ENCODE peak calls at places on chromosomes 7 and 10, in six cellular contexts. One of them, this sample, is unnamed.
A peak's percentile ranks its signal among the peaks of the same experiment; 100 is the strongest.

GRCh38 chr7:70717553-70718248 is 414.2 kb upstream of the GALNT17 start:
- DNase-seq in NT2/D1: no peak
- DNase-seq in bronchial epithelial cell: no peak
- DNase-seq in cardiac muscle cell: no peak
- DNase-seq in spleen: no peak
- DNase-seq in CD4-positive, alpha-beta memory T cell: no peak
- DNase-seq in this sample: peak; percentile 29

GRCh38 chr7:87474533-87475358 is 734 bp downstream of the ABCB4 start:
- DNase-seq in NT2/D1: no peak
- DNase-seq in bronchial epithelial cell: no peak
- DNase-seq in cardiac muscle cell: no peak
- DNase-seq in spleen: no peak
- DNase-seq in CD4-positive, alpha-beta memory T cell: no peak
- DNase-seq in this sample: peak; percentile 82

GRCh38 chr10:43237128-43237527 is 29.7 kb downstream of the RASGEF1A start:
- DNase-seq in NT2/D1: no peak
- DNase-seq in bronchial epithelial cell: no peak
- DNase-seq in cardiac muscle cell: no peak
- DNase-seq in spleen: peak; percentile 40
- DNase-seq in CD4-positive, alpha-beta memory T cell: no peak
- DNase-seq in this sample: no peak

GRCh38 chr7:74199551-74200355 is 10.1 kb upstream of the LAT2 start:
- DNase-seq in NT2/D1: no peak
- DNase-seq in bronchial epithelial cell: no peak
- DNase-seq in cardiac muscle cell: no peak
- DNase-seq in spleen: no peak
- DNase-seq in CD4-positive, alpha-beta memory T cell: no peak
- DNase-seq in this sample: no peak

GRCh38 chr10:76285012-76285411 is 853.6 kb downstream of the LRMDA start:
- DNase-seq in NT2/D1: no peak
- DNase-seq in bronchial epithelial cell: peak; percentile 96
- DNase-seq in cardiac muscle cell: no peak
- DNase-seq in spleen: no peak
- DNase-seq in CD4-positive, alpha-beta memory T cell: no peak
- DNase-seq in this sample: no peak

GRCh38 chr7:66958708-66959350 is 36.6 kb downstream of the SBDS start:
- DNase-seq in NT2/D1: no peak
- DNase-seq in bronchial epithelial cell: no peak
- DNase-seq in cardiac muscle cell: no peak
- DNase-seq in spleen: peak; percentile 33
- DNase-seq in CD4-positive, alpha-beta memory T cell: no peak
- DNase-seq in this sample: no peak

GRCh38 chr7:120181499-120181898 is 91.5 kb upstream of the KCND2 start:
- DNase-seq in NT2/D1: no peak
- DNase-seq in bronchial epithelial cell: no peak
- DNase-seq in cardiac muscle cell: no peak
- DNase-seq in spleen: no peak
- DNase-seq in CD4-positive, alpha-beta memory T cell: no peak
- DNase-seq in this sample: no peak

GRCh38 chr10:102413053-102413705 is 5.4 kb downstream of the PSD start:
- DNase-seq in NT2/D1: no peak
- DNase-seq in bronchial epithelial cell: peak; percentile 32
- DNase-seq in cardiac muscle cell: no peak
- DNase-seq in spleen: no peak
- DNase-seq in CD4-positive, alpha-beta memory T cell: peak; percentile 37
- DNase-seq in this sample: peak; percentile 84

GRCh38 chr10:115957010-115957395 is 316.0 kb downstream of the GFRA1 start:
- DNase-seq in NT2/D1: no peak
- DNase-seq in bronchial epithelial cell: no peak
- DNase-seq in cardiac muscle cell: no peak
- DNase-seq in spleen: no peak
- DNase-seq in CD4-positive, alpha-beta memory T cell: no peak
- DNase-seq in this sample: no peak

GRCh38 chr7:108973075-108973474 is 403.4 kb downstream of the DNAJB9 start:
- DNase-seq in NT2/D1: peak; percentile 30
- DNase-seq in bronchial epithelial cell: peak; percentile 20
- DNase-seq in cardiac muscle cell: peak; percentile 52
- DNase-seq in spleen: no peak
- DNase-seq in CD4-positive, alpha-beta memory T cell: no peak
- DNase-seq in this sample: no peak

GRCh38 chr7:81066797-81067196 is 147.9 kb upstream of the SEMA3C start:
- DNase-seq in NT2/D1: no peak
- DNase-seq in bronchial epithelial cell: no peak
- DNase-seq in cardiac muscle cell: no peak
- DNase-seq in spleen: no peak
- DNase-seq in CD4-positive, alpha-beta memory T cell: no peak
- DNase-seq in this sample: no peak

GRCh38 chr7:45215611-45216062 is 58.0 kb downstream of the RAMP3 start:
- DNase-seq in NT2/D1: no peak
- DNase-seq in bronchial epithelial cell: no peak
- DNase-seq in cardiac muscle cell: no peak
- DNase-seq in spleen: no peak
- DNase-seq in CD4-positive, alpha-beta memory T cell: no peak
- DNase-seq in this sample: no peak

GRCh38 chr10:112307631-112308502 is 24.7 kb downstream of the TECTB start:
- DNase-seq in NT2/D1: peak; percentile 51
- DNase-seq in bronchial epithelial cell: peak; percentile 48
- DNase-seq in cardiac muscle cell: peak; percentile 74
- DNase-seq in spleen: no peak
- DNase-seq in CD4-positive, alpha-beta memory T cell: peak; percentile 10
- DNase-seq in this sample: peak; percentile 35

DNA sequence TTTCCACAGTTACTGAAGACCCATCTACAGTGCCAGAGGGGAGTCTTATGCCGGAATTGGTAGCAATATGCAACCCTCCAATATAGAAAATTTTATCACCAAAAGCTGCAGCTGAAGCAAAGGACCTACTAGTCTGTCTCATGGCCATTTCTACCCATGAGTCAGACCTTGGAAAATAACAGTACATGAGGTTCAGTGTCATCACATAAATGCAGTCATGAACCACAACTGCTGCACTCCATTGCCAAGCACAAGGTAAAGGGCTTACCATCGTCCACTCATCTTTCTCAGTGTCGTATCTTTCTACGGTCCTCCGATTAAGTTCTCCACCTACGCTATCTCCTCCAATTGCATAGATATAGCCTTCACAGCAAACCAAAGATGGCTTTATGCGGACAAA is 21.8 kb downstream of the KBTBD2 start:
- DNase-seq in NT2/D1: no peak
- DNase-seq in bronchial epithelial cell: no peak
- DNase-seq in cardiac muscle cell: no peak
- DNase-seq in spleen: no peak
- DNase-seq in CD4-positive, alpha-beta memory T cell: no peak
- DNase-seq in this sample: no peak
- H3K36me3 ChIP-seq in NT2/D1: peaks cover 69% of the 10 kb centered on the region
- H3K36me3 ChIP-seq in bronchial epithelial cell: peaks cover 8% of the 10 kb centered on the region
- H3K36me3 ChIP-seq in cardiac muscle cell: peaks cover 31% of the 10 kb centered on the region
- H3K36me3 ChIP-seq in spleen: no peaks in the 10 kb centered on the region
- H3K36me3 ChIP-seq in CD4-positive, alpha-beta memory T cell: peaks cover 24% of the 10 kb centered on the region
- H3K36me3 ChIP-seq in this sample: peaks cover 88% of the 10 kb centered on the region

DNA sequence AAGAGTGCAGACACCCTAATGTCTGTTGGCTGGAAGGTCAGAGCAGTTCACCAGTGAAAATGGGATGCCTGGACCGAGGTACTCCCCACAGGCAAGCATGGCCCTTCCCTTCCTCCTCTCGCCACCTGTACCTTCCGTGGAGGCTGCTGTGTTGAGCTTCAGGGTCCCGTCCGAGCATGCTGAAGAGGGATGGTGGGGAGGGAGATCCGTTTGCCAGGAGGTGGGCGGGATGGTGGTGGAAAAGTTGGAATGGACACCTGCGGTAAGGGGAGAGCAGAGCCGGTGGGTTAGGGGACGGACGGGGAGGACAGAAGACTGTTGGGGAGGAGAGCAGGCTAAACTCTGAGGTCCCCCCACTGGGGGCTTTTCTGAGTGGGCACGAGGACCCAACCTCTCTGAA is 15.9 kb upstream of the ZNF777 start:
- DNase-seq in NT2/D1: no peak
- DNase-seq in bronchial epithelial cell: no peak
- DNase-seq in cardiac muscle cell: no peak
- DNase-seq in spleen: no peak
- DNase-seq in CD4-positive, alpha-beta memory T cell: no peak
- DNase-seq in this sample: no peak
- H3K36me3 ChIP-seq in NT2/D1: peaks cover 59% of the 10 kb centered on the region
- H3K36me3 ChIP-seq in bronchial epithelial cell: peaks cover 24% of the 10 kb centered on the region
- H3K36me3 ChIP-seq in cardiac muscle cell: peaks cover 25% of the 10 kb centered on the region
- H3K36me3 ChIP-seq in spleen: no peaks in the 10 kb centered on the region
- H3K36me3 ChIP-seq in CD4-positive, alpha-beta memory T cell: peaks cover 23% of the 10 kb centered on the region
- H3K36me3 ChIP-seq in this sample: peaks cover 95% of the 10 kb centered on the region

DNA sequence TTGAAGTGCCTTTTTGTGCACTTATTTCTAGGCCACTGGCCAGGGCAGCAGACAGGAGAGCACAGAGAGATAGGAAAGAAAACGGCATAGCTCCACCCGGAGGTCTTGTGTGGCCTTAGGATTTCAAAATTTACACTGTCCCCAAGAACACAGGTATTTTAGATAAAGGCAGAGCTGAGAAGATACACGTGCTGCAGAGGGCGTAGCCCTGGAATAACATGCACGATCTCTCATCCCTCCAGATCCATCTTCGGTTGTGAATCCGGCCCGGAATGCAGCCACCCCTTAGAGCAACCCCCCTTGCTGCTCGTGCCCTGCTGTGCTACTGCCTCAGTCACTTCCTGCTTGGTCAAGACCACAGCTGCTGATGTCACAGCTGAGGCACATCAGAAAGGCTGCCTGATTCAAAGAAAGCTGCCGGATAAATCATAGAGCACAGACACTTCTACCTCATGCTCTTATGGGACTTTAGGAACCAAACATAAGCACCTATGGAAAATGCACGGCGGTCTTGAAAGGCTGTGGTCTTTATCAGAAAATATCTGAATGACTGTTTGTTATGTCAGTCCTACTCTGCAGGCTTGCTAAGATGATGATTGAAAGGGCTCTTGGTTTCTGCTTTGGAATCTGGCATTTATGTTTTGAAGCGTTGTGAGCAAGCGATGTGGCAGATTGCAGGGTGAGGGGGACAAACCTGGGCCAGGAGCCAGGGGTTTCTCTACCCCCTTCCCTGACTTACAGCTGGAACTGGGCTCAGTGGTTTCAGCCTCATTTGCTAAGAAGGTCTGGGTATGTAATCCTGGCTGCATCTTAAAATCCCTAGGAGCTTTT is 152.0 kb downstream of the SVIL start:
- DNase-seq in NT2/D1: no peak
- DNase-seq in bronchial epithelial cell: no peak
- DNase-seq in cardiac muscle cell: no peak
- DNase-seq in spleen: no peak
- DNase-seq in CD4-positive, alpha-beta memory T cell: no peak
- DNase-seq in this sample: peak; percentile 75
- H3K36me3 ChIP-seq in NT2/D1: peaks cover 83% of the 10 kb centered on the region
- H3K36me3 ChIP-seq in bronchial epithelial cell: peaks cover 3% of the 10 kb centered on the region
- H3K36me3 ChIP-seq in cardiac muscle cell: peaks cover 70% of the 10 kb centered on the region
- H3K36me3 ChIP-seq in spleen: no peaks in the 10 kb centered on the region
- H3K36me3 ChIP-seq in CD4-positive, alpha-beta memory T cell: peaks cover 8% of the 10 kb centered on the region
- H3K36me3 ChIP-seq in this sample: no peaks in the 10 kb centered on the region

GRCh38 chr10:90884414-90884813 is 12.6 kb downstream of the RPP30 start:
- DNase-seq in NT2/D1: no peak
- DNase-seq in bronchial epithelial cell: no peak
- DNase-seq in cardiac muscle cell: no peak
- DNase-seq in spleen: no peak
- DNase-seq in CD4-positive, alpha-beta memory T cell: no peak
- DNase-seq in this sample: no peak
- H3K36me3 ChIP-seq in NT2/D1: peaks cover 12% of the 10 kb centered on the region
- H3K36me3 ChIP-seq in bronchial epithelial cell: peaks cover 5% of the 10 kb centered on the region
- H3K36me3 ChIP-seq in cardiac muscle cell: peaks cover 43% of the 10 kb centered on the region
- H3K36me3 ChIP-seq in spleen: no peaks in the 10 kb centered on the region
- H3K36me3 ChIP-seq in CD4-positive, alpha-beta memory T cell: peaks cover 38% of the 10 kb centered on the region
- H3K36me3 ChIP-seq in this sample: peaks cover 97% of the 10 kb centered on the region

GRCh38 chr7:457814-458510 is 61.7 kb downstream of the PDGFA start:
- DNase-seq in NT2/D1: no peak
- DNase-seq in bronchial epithelial cell: no peak
- DNase-seq in cardiac muscle cell: no peak
- DNase-seq in spleen: peak; percentile 56
- DNase-seq in CD4-positive, alpha-beta memory T cell: no peak
- DNase-seq in this sample: no peak

GRCh38 chr7:461118-461452 is 58.6 kb downstream of the PDGFA start:
- DNase-seq in NT2/D1: no peak
- DNase-seq in bronchial epithelial cell: no peak
- DNase-seq in cardiac muscle cell: no peak
- DNase-seq in spleen: no peak
- DNase-seq in CD4-positive, alpha-beta memory T cell: no peak
- DNase-seq in this sample: no peak

GRCh38 chr7:458511-459245 is 61.0 kb downstream of the PDGFA start:
- DNase-seq in NT2/D1: no peak
- DNase-seq in bronchial epithelial cell: peak; percentile 21
- DNase-seq in cardiac muscle cell: no peak
- DNase-seq in spleen: peak; percentile 59
- DNase-seq in CD4-positive, alpha-beta memory T cell: no peak
- DNase-seq in this sample: no peak

GRCh38 chr7:460374-461117 is 59.1 kb downstream of the PDGFA start:
- DNase-seq in NT2/D1: no peak
- DNase-seq in bronchial epithelial cell: peak; percentile 22
- DNase-seq in cardiac muscle cell: peak; percentile 34
- DNase-seq in spleen: peak; percentile 75
- DNase-seq in CD4-positive, alpha-beta memory T cell: no peak
- DNase-seq in this sample: no peak

GRCh38 chr7:459584-460373 is 59.9 kb downstream of the PDGFA start:
- DNase-seq in NT2/D1: no peak
- DNase-seq in bronchial epithelial cell: no peak
- DNase-seq in cardiac muscle cell: no peak
- DNase-seq in spleen: peak; percentile 53
- DNase-seq in CD4-positive, alpha-beta memory T cell: no peak
- DNase-seq in this sample: no peak
- H3K36me3 ChIP-seq in NT2/D1: no peaks in the 10 kb centered on the region
- H3K36me3 ChIP-seq in bronchial epithelial cell: no peaks in the 10 kb centered on the region
- H3K36me3 ChIP-seq in cardiac muscle cell: no peaks in the 10 kb centered on the region
- H3K36me3 ChIP-seq in spleen: no peaks in the 10 kb centered on the region
- H3K36me3 ChIP-seq in CD4-positive, alpha-beta memory T cell: no peaks in the 10 kb centered on the region
- H3K36me3 ChIP-seq in this sample: no peaks in the 10 kb centered on the region

GRCh38 chr7:55191926-55192692 is 173.0 kb upstream of the LANCL2 start:
- DNase-seq in NT2/D1: no peak
- DNase-seq in bronchial epithelial cell: no peak
- DNase-seq in cardiac muscle cell: no peak
- DNase-seq in spleen: no peak
- DNase-seq in CD4-positive, alpha-beta memory T cell: no peak
- DNase-seq in this sample: no peak
- H3K36me3 ChIP-seq in NT2/D1: peaks cover 3% of the 10 kb centered on the region
- H3K36me3 ChIP-seq in bronchial epithelial cell: peaks cover 49% of the 10 kb centered on the region
- H3K36me3 ChIP-seq in cardiac muscle cell: no peaks in the 10 kb centered on the region
- H3K36me3 ChIP-seq in spleen: no peaks in the 10 kb centered on the region
- H3K36me3 ChIP-seq in CD4-positive, alpha-beta memory T cell: no peaks in the 10 kb centered on the region
- H3K36me3 ChIP-seq in this sample: no peaks in the 10 kb centered on the region

DNA sequence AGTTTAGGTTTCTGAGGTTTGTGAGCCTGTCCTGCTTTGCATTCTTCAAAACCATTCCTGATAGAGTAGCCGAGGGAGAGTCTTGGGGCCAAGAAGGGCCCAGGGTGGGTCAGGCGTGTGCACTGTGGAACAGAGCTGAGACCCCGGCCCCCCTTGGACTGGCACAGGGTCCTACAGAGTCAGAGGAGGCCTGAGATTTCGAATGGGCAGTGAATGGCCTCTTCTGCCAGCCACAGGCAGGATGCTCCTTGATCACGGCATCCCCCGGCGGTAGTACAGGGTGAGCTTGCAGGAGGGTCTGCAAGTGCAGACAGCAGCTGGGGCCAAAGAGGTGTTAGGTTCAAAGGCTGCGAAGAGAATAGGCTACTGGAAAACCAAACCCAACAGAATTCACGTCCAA is 4.6 kb downstream of the TRIM56 start:
- DNase-seq in NT2/D1: no peak
- DNase-seq in bronchial epithelial cell: no peak
- DNase-seq in cardiac muscle cell: no peak
- DNase-seq in spleen: no peak
- DNase-seq in CD4-positive, alpha-beta memory T cell: no peak
- DNase-seq in this sample: no peak
- H3K36me3 ChIP-seq in NT2/D1: peaks cover 40% of the 10 kb centered on the region
- H3K36me3 ChIP-seq in bronchial epithelial cell: peaks cover 29% of the 10 kb centered on the region
- H3K36me3 ChIP-seq in cardiac muscle cell: no peaks in the 10 kb centered on the region
- H3K36me3 ChIP-seq in spleen: no peaks in the 10 kb centered on the region
- H3K36me3 ChIP-seq in CD4-positive, alpha-beta memory T cell: peaks cover 26% of the 10 kb centered on the region
- H3K36me3 ChIP-seq in this sample: peaks cover 51% of the 10 kb centered on the region

This sample was measured in OCI-LY7.